ENCODE peak calls at places on chromosomes 12 and 14, in four cellular contexts. C, I, M and S are unnamed samples.

GRCh38 chr12:2834581-2835491 is at the start of gene NRIP2:
- DNase-seq in C (no peak), I (peak; percentile 57), M (no peak), S (peak; percentile 73)

GRCh38 chr12:38538319-38538718 is 221.7 kb downstream of the ALG10B start:
- DNase-seq in C (no peak), I (no peak), M (no peak), S (no peak)

GRCh38 chr12:53575502-53576264 is 50.5 kb downstream of the ATF7 start:
- DNase-seq in C (no peak), I (no peak), M (no peak), S (no peak)

GRCh38 chr12:25324861-25325260 is 74.1 kb upstream of the KRAS start:
- DNase-seq in C (no peak), I (no peak), M (no peak), S (no peak)

GRCh38 chr12:124921200-124922008 is 7.0 kb upstream of the UBC start:
- DNase-seq in C (peak; percentile 55), I (no peak), M (peak; percentile 96), S (no peak)

GRCh38 chr12:7136676-7137075 is 6.5 kb downstream of the CLSTN3 start:
- DNase-seq in C (no peak), I (no peak), M (no peak), S (no peak)

GRCh38 chr12:112750971-112751370 is 40.6 kb upstream of the RPH3A start:
- DNase-seq in C (no peak), I (no peak), M (no peak), S (no peak)

GRCh38 chr12:119749666-119750065 is 81.7 kb downstream of the PRKAB1 start:
- DNase-seq in C (no peak), I (no peak), M (no peak), S (no peak)

GRCh38 chr14:94360945-94361565 is 27.3 kb downstream of the SERPINA1 start:
- DNase-seq in C (no peak), I (no peak), M (no peak), S (no peak)

GRCh38 chr14:78142994-78143393 is 27.2 kb upstream of the NRXN3 start:
- DNase-seq in C (no peak), I (no peak), M (no peak), S (no peak)

GRCh38 chr14:20427231-20428009 is 8.5 kb downstream of the KLHL33 start:
- DNase-seq in C (no peak), I (no peak), M (peak; percentile 82), S (no peak)

GRCh38 chr14:59283380-59283779 is 94.9 kb downstream of the DAAM1 start:
- DNase-seq in C (no peak), I (no peak), M (no peak), S (no peak)

GRCh38 chr12:76520348-76520747 is 39.2 kb downstream of the OSBPL8 start:
- DNase-seq in C (no peak), I (no peak), M (no peak), S (no peak)

GRCh38 chr12:3491938-3492867 is 1.2 kb downstream of the PRMT8 start:
- DNase-seq in C (peak; percentile 20), I (peak; percentile 26), M (no peak), S (peak; percentile 54)

GRCh38 chr12:67433393-67434175 is 164.4 kb downstream of the CAND1 start:
- DNase-seq in C (no peak), I (no peak), M (peak; percentile 26), S (no peak)

GRCh38 chr12:54024581-54024980 is 3.7 kb upstream of the HOXC6 start:
- DNase-seq in C (no peak), I (no peak), M (no peak), S (no peak)

GRCh38 chr12:94831081-94831747 is 172.3 kb downstream of the NDUFA12 start:
- DNase-seq in C (no peak), I (no peak), M (peak; percentile 97), S (peak; percentile 17)

GRCh38 chr12:5715076-5715475 is 230.0 kb downstream of the ANO2 start:
- DNase-seq in C (no peak), I (no peak), M (no peak), S (no peak)

GRCh38 chr12:1422604-1423315 is 171.6 kb downstream of the FBXL14 start:
- DNase-seq in C (no peak), I (no peak), M (no peak), S (no peak)

GRCh38 chr12:126093911-126094310 is 1028.7 kb downstream of the AACS start:
- DNase-seq in C (no peak), I (no peak), M (peak; percentile 30), S (no peak)